ENCODE peak calls at places on chromosomes 5 and 9, in four cellular contexts. J is dorsolateral prefrontal cortex, K is keratinocyte, R is WTC11. S is an unnamed sample.

GRCh38 chr9:95954940-95955339 is 79.4 kb downstream of the ERCC6L2 start:
- DNase-seq in J (no peak), K (no peak), R (no peak), S (no peak)

GRCh38 chr5:68730220-68731010 is 363.4 kb upstream of the SLC30A5 start:
- DNase-seq in K (no peak), R (no peak), J (peak; percentile 76), S (no peak)

GRCh38 chr5:56585973-56586740 is 229.2 kb upstream of the MAP3K1 start:
- DNase-seq in J (no peak), K (no peak), R (no peak), S (no peak)

GRCh38 chr9:111399772-111400563 is 69.9 kb upstream of the OR2K2 start:
- DNase-seq in R (peak; percentile 61), K (peak; percentile 32), J (no peak), S (no peak)

GRCh38 chr5:66306105-66306843 is 162.2 kb downstream of the SREK1 start:
- DNase-seq in K (peak; percentile 13), R (peak; percentile 59), J (no peak), S (no peak)

GRCh38 chr5:60856059-60856458 is 12.0 kb upstream of the ELOVL7 start:
- DNase-seq in J (no peak), K (no peak), R (no peak), S (no peak)

GRCh38 chr5:131640043-131640856 is 5.2 kb upstream of the RAPGEF6 start:
- DNase-seq in J (no peak), R (no peak), K (no peak), S (no peak)

GRCh38 chr9:134419684-134420076 is 93.4 kb downstream of the RXRA start:
- DNase-seq in K (no peak), J (no peak), R (peak; percentile 64), S (no peak)

GRCh38 chr5:54518146-54519082 is 855 bp downstream of the SNX18 start:
- DNase-seq in J (no peak), R (peak; percentile 51), K (no peak), S (peak; percentile 73)

GRCh38 chr9:134626576-134627416 is 14.8 kb upstream of the COL5A1 start:
- DNase-seq in K (no peak), J (peak; percentile 19), R (peak; percentile 6), S (peak; percentile 56)

GRCh38 chr5:143314664-143315063 is 88.8 kb downstream of the NR3C1 start:
- DNase-seq in R (no peak), K (no peak), J (no peak), S (no peak)

GRCh38 chr9:113623851-113624485 is 160.4 kb downstream of the RGS3 start:
- DNase-seq in J (peak; percentile 2), R (no peak), K (no peak), S (no peak)

GRCh38 chr5:132883261-132883834 is 9.9 kb downstream of the LEAP2 start:
- DNase-seq in R (peak; percentile 28), K (peak; percentile 11), J (peak; percentile 52), S (no peak)

GRCh38 chr9:99851028-99851822 is 29.5 kb downstream of the NR4A3 start:
- DNase-seq in K (no peak), R (no peak), J (no peak), S (no peak)

GRCh38 chr9:87606921-87607521 is 109.4 kb downstream of the DAPK1 start:
- DNase-seq in J (no peak), R (no peak), K (no peak), S (no peak)

GRCh38 chr5:15637345-15637744 is 137.4 kb downstream of the FBXL7 start:
- DNase-seq in R (no peak), J (no peak), K (no peak), S (no peak)

GRCh38 chr9:3498691-3499090 is 27.1 kb downstream of the RFX3 start:
- DNase-seq in K (no peak), R (no peak), J (no peak), S (no peak)

GRCh38 chr5:65248896-65249295 is 232.8 kb downstream of the ADAMTS6 start:
- DNase-seq in K (no peak), R (no peak), J (no peak), S (no peak)

GRCh38 chr5:74257645-74258328 is 382.7 kb downstream of the ENC1 start:
- DNase-seq in K (no peak), R (no peak), J (no peak), S (no peak)

GRCh38 chr5:108216890-108217289 is 165.0 kb downstream of the FBXL17 start:
- DNase-seq in R (no peak), J (no peak), K (no peak), S (no peak)

GRCh38 chr5:36403601-36404311 is 102.1 kb upstream of the RANBP3L start:
- DNase-seq in K (no peak), J (peak; percentile 43), R (no peak), S (no peak)

GRCh38 chr5:39526914-39527477 is 102.2 kb upstream of the DAB2 start:
- DNase-seq in J (no peak), R (no peak), K (no peak), S (no peak)

GRCh38 chr9:76216161-76216649 is 178.0 kb downstream of the RFK start:
- DNase-seq in R (no peak), J (no peak), K (peak; percentile 73), S (no peak)

GRCh38 chr5:163498886-163499285 is 6.5 kb upstream of the MAT2B start:
- DNase-seq in K (no peak), J (no peak), R (no peak), S (no peak)

GRCh38 chr9:128809036-128809599 is 9.2 kb upstream of the ENDOG start:
- DNase-seq in J (no peak), R (no peak), K (no peak), S (no peak)

GRCh38 chr5:39648539-39649200 is 223.9 kb upstream of the DAB2 start:
- DNase-seq in J (no peak), K (no peak), R (no peak), S (no peak)

GRCh38 chr5:53578854-53579253 is 18.4 kb downstream of the NDUFS4 start:
- DNase-seq in J (no peak), K (no peak), R (no peak), S (no peak)

GRCh38 chr9:134496413-134497282 is 145.0 kb upstream of the COL5A1 start:
- DNase-seq in K (no peak), J (no peak), R (no peak), S (no peak)

GRCh38 chr5:10702911-10703491 is 58.0 kb downstream of the DAP start:
- DNase-seq in R (no peak), J (peak; percentile 52), K (peak; percentile 82), S (no peak)

GRCh38 chr5:139708877-139709586 is 60.9 kb downstream of the CXXC5 start:
- DNase-seq in R (peak; percentile 90), J (peak; percentile 66), K (no peak), S (peak; percentile 79)

GRCh38 chr9:98887918-98888510 is 55.7 kb upstream of the COL15A1 start:
- DNase-seq in K (no peak), R (no peak), J (no peak), S (no peak)

GRCh38 chr9:88339322-88339721 is 48.9 kb upstream of the SPIN1 start:
- DNase-seq in K (no peak), R (no peak), J (no peak), S (no peak)

GRCh38 chr5:81425569-81425968 is 31.6 kb upstream of the ACOT12 start:
- DNase-seq in J (no peak), R (no peak), K (no peak), S (no peak)

GRCh38 chr5:71862661-71863060 is 143.6 kb downstream of the CARTPT start:
- DNase-seq in R (no peak), J (peak; percentile 49), K (no peak), S (no peak)

GRCh38 chr9:125758986-125759811 is 12.0 kb downstream of the PBX3 start:
- DNase-seq in J (no peak), K (no peak), R (no peak), S (no peak)
- TF ChIP-seq CTCF in J (no peak), K (no peak), R (no peak), S (no peak)

DNA sequence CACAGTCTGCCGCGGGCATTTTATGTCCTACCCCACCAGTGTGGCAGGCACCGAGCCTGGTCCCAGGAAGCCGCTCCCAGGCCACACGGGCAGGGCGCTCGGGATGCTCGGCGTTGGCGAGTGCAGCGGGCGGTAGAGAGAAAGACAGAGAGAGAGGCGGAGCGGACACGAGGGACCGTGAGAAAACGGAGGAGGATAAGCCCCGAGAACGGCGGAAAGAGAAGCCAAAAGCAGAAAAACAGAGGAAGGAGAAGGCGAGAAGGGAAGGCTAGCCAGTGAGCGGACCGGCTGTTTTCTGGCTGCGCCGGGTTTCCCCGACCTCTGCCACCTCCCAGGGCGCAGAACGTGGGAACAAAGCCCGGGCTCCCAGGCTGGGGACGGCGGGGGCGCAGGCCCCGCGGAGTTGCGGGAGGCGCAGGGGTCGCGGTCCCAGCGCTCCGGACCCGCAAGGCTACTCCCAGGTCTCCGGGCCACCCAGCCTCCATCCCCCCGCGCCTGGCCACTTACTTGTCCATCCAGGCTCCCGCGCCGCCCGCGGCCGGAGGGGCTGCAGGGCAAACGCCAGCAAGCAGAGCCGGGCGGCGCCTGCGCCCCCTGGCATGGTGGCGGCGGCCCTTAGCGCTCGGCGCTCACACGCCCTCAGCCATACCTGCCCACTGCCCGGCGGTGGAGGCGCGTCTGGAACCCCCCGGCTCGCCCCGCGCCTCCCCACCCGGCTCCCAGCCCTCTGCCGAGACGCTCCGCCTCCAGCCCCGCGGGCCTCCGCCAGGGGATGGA is at the start of gene ADAM19:
- DNase-seq in K (no peak), J (no peak), R (peak; percentile 73), S (peak; percentile 78)
- TF ChIP-seq CTCF in K (no peak), J (no peak), R (no peak), S (no peak)

GRCh38 chr9:107246259-107247254 is 36.5 kb upstream of the RAD23B start:
- DNase-seq in J (no peak), R (peak; percentile 69), K (no peak), S (no peak)
- TF ChIP-seq CTCF in J (no peak), R (peak; percentile 26), K (no peak), S (no peak)

DNA sequence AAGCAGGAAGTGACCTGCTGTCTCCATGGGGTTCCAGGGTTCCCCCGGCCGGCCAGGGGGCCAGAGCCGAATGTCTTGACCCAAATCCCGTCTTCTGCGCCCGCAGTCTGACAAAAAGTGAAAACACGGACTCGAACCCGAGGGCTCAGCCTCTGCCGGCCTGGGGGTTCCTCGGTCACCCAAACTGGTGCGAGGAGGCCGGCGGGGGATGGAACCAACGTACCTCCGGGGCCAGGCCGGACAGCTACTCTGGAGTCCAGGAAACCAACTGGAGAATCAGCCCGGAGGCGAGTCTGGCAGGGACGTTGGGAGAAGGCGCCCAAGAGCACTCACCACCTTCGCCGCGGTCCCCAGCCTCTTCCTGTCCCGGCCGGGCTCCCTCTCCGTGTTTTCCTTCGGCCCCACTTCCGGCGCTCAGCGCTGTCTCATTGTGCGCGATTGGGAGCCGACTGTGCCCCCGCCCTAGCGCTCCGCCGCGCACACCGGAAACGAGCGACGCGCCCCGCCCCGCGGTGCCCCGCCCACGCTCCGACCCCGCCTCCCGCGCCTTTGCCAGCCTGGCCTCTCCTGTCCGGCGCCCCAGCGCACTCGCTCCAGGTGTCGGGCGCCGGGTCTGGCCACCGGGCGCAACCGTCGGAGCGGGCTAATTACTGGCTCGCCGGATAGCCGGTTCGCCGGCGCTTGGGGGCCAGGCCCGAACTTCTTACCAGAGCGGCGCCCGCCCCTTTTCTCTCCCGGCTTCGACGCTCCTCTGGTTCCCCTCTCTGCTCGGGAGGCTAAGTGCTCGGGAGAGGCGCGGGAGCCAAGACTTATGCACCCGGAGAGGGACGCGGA is at the start of gene TUT7:
- DNase-seq in J (peak; percentile 94), R (peak; percentile 97), K (no peak), S (peak; percentile 96)
- TF ChIP-seq CTCF in J (no peak), R (no peak), K (no peak), S (no peak)

GRCh38 chr9:82763631-82764030 is 299.3 kb downstream of the RASEF start:
- DNase-seq in K (no peak), J (no peak), R (peak; percentile 47), S (no peak)
- TF ChIP-seq CTCF in K (no peak), J (no peak), R (no peak), S (no peak)